ENCODE peak calls at places on chromosomes 2 and 18, in nine cellular contexts. A is thoracic aorta; D is A549; E is stimulated activated naive CD8-positive, alpha-beta T cell treated with anti-CD3 and anti-CD28 coated beads, Interleukin-15, Interleukin-2, amounts not matched to agents 100 U/mL and 50 U/mL, for 24 hours; T is T-helper 17 cell; O is nephron progenitor cell; N is PC-9; M is NCI-H1105; I is anterior cingulate cortex. X is an unnamed sample.

GRCh38 chr2:26292646-26293045 is 47.9 kb downstream of the HADHB start:
- DNase-seq in A (no peak), D (no peak), E (no peak), T (no peak), O (no peak), N (peak), M (no peak), I (no peak), X (no peak)

GRCh38 chr2:104504331-104505073 is 349.4 kb upstream of the POU3F3 start:
- DNase-seq in A (no peak), D (no peak), E (no peak), T (no peak), O (no peak), N (no peak), M (peak), I (no peak), X (no peak)

GRCh38 chr2:172884336-172884735 is 148.7 kb downstream of the RAPGEF4 start:
- DNase-seq in A (no peak), D (no peak), E (no peak), T (no peak), O (no peak), N (no peak), M (no peak), I (no peak), X (no peak)

GRCh38 chr2:85354286-85355072 is at the start of the genes ELMOD3 and RETSAT:
- DNase-seq in A (peak), D (peak), E (peak), T (peak), O (peak), N (peak), M (peak), I (peak), X (peak)

GRCh38 chr18:48540329-48541025 is 1.6 kb downstream of the CTIF start:
- DNase-seq in A (no peak), D (peak), E (peak), T (peak), O (peak), N (no peak), M (peak), I (peak), X (peak)

GRCh38 chr2:232362174-232362913 is 16.2 kb upstream of the ALPP start:
- DNase-seq in A (no peak), D (no peak), E (no peak), T (no peak), O (no peak), N (no peak), M (no peak), I (no peak), X (no peak)

GRCh38 chr2:217451634-217452033 is 551.2 kb downstream of the TNS1 start:
- DNase-seq in A (no peak), D (no peak), E (peak), T (no peak), O (no peak), N (peak), M (no peak), I (no peak), X (no peak)

GRCh38 chr18:24657461-24657860 is 197.0 kb downstream of the HRH4 start:
- DNase-seq in A (no peak), D (no peak), E (no peak), T (no peak), O (peak), N (no peak), M (no peak), I (no peak), X (no peak)

GRCh38 chr2:66789741-66790140 is 354.8 kb downstream of the MEIS1 start:
- DNase-seq in A (no peak), D (no peak), E (no peak), T (no peak), O (no peak), N (no peak), M (no peak), I (no peak), X (no peak)

GRCh38 chr2:176075476-176075875 is 8.3 kb downstream of the EVX2 start:
- DNase-seq in A (no peak), D (no peak), E (no peak), T (no peak), O (no peak), N (no peak), M (no peak), I (no peak), X (no peak)

GRCh38 chr2:217430916-217431576 is 571.2 kb upstream of the TNP1 start:
- DNase-seq in A (no peak), D (no peak), E (no peak), T (no peak), O (no peak), N (no peak), M (no peak), I (no peak), X (no peak)

GRCh38 chr18:58819051-58819450 is 45.6 kb upstream of the ZNF532 start:
- DNase-seq in A (no peak), D (no peak), E (no peak), T (no peak), O (no peak), N (no peak), M (no peak), I (no peak), X (no peak)

GRCh38 chr18:24631238-24632025 is 171.0 kb downstream of the HRH4 start:
- DNase-seq in A (no peak), D (no peak), E (no peak), T (no peak), O (no peak), N (no peak), M (no peak), I (peak), X (no peak)

GRCh38 chr2:127879899-127880298 is 5.9 kb downstream of the AMMECR1L start:
- DNase-seq in A (no peak), D (no peak), E (no peak), T (no peak), O (no peak), N (no peak), M (no peak), I (no peak), X (no peak)

GRCh38 chr2:120828832-120829632 is 93.4 kb downstream of the GLI2 start:
- DNase-seq in A (no peak), D (no peak), E (no peak), T (no peak), O (no peak), N (no peak), M (no peak), I (no peak), X (no peak)

X was measured in activated B cell treated with CpG ODN at 0.5 μM for 24 hours.